ENCODE peak calls at places on chromosomes 3 and 15, in nine cellular contexts. K is Peyer's patch, V is A549, Z is body of pancreas, M is uterus, C is stomach, R is heart left ventricle, S is HCT116, Q is K562. X is an unnamed sample. For H3K9me3, the result is how much of the 10 kb centered on the place peaks cover.

GRCh38 chr15:64379216-64379960 is 1.9 kb downstream of the PCLAF start:
- DNase-seq in C (no peak), S (no peak), M (no peak), R (no peak), Q (no peak), Z (no peak), K (no peak), V (no peak), X (no peak)

GRCh38 chr3:64266065-64266874 is 41.0 kb upstream of the PRICKLE2 start:
- DNase-seq in Q (no peak), S (no peak), C (no peak), K (no peak), R (peak), V (peak), Z (no peak), M (peak), X (peak)

GRCh38 chr15:36777941-36778340 is 198.5 kb downstream of the CDIN1 start:
- DNase-seq in C (no peak), Q (no peak), V (no peak), K (no peak), Z (no peak), S (no peak), R (no peak), M (no peak), X (no peak)

GRCh38 chr15:74311734-74312444 is 55.6 kb downstream of the CYP11A1 start:
- DNase-seq in S (peak), V (peak), M (no peak), Q (peak), R (no peak), C (no peak), K (no peak), Z (peak), X (no peak)

GRCh38 chr3:31544634-31545033 is 11.9 kb downstream of the STT3B start:
- DNase-seq in M (no peak), K (no peak), C (no peak), V (no peak), R (no peak), Q (no peak), S (no peak), Z (peak), X (no peak)

GRCh38 chr15:99929266-99929665 is 196.0 kb upstream of the LYSMD4 start:
- DNase-seq in R (no peak), C (no peak), Z (no peak), Q (no peak), K (no peak), S (no peak), M (no peak), V (no peak), X (no peak)

GRCh38 chr3:69890094-69890493 is 109.4 kb upstream of the SAMMSON start:
- DNase-seq in V (no peak), M (no peak), Q (no peak), R (no peak), K (no peak), S (no peak), Z (no peak), C (no peak), X (no peak)

GRCh38 chr3:42853739-42854302 is 21.9 kb downstream of the CYP8B1 start:
- DNase-seq in V (no peak), K (no peak), Z (peak), C (no peak), Q (no peak), S (no peak), M (no peak), R (no peak), X (no peak)

GRCh38 chr15:43403616-43404015 is 32.7 kb downstream of the TUBGCP4 start:
- DNase-seq in S (no peak), R (no peak), M (no peak), K (no peak), V (no peak), C (no peak), Z (no peak), Q (no peak), X (no peak)

GRCh38 chr3:197003461-197004385 is 25.9 kb downstream of the MELTF start:
- DNase-seq in V (no peak), K (peak), M (no peak), C (peak), Q (no peak), Z (peak), S (no peak), R (no peak), X (no peak)

GRCh38 chr3:30273304-30274072 is 332.9 kb upstream of the TGFBR2 start:
- DNase-seq in Z (no peak), S (no peak), C (no peak), M (no peak), R (no peak), Q (no peak), K (no peak), V (no peak), X (no peak)

GRCh38 chr15:56244237-56244810 is 645 bp upstream of the RFX7 start:
- DNase-seq in Z (peak), R (peak), V (peak), S (no peak), K (peak), C (peak), M (peak), Q (peak), X (peak)

DNA sequence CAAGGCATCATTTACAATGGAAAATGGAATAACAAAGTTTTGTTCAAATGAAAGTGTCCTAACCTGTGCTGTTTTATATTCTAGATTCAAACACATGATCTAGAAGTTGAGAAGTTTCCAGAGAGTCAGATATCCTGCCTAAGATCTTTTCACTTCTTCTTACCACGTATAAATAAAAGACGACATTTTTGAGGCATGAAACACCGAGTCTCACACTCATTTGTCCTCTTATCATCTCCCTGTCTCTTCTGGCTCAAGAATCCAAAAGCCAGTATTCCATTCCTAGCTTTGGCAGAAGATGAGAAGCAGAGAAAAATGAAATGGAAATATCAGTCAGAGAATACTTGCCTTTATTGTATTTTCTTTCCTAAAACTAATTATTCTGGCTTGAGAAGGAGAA is 738.6 kb upstream of the NR2F2 start:
- DNase-seq in K (no peak), V (no peak), Q (no peak), Z (no peak), S (no peak), M (no peak), R (no peak), C (no peak), X (no peak)
- H3K9me3 ChIP-seq in K (under half), V (under half), Q (under half), Z (under half), S (under half), M (under half), R (under half), C (under half), X (under half)

GRCh38 chr3:52023860-52024764 is 28.4 kb upstream of the RPL29 start:
- DNase-seq in R (no peak), Z (no peak), Q (no peak), C (no peak), M (no peak), S (no peak), K (no peak), V (no peak), X (no peak)

GRCh38 chr3:52023101-52023770 is 27.5 kb upstream of the RPL29 start:
- DNase-seq in M (no peak), R (no peak), Q (no peak), S (no peak), K (no peak), C (no peak), V (no peak), Z (no peak), X (no peak)

GRCh38 chr3:52021869-52022268 is 26.2 kb upstream of the RPL29 start:
- DNase-seq in V (no peak), K (no peak), R (peak), Q (no peak), C (no peak), M (peak), S (no peak), Z (peak), X (no peak)

GRCh38 chr3:52020796-52021195 is 25.1 kb upstream of the RPL29 start:
- DNase-seq in Z (no peak), V (no peak), C (no peak), S (no peak), R (no peak), K (no peak), M (no peak), Q (no peak), X (no peak)

DNA sequence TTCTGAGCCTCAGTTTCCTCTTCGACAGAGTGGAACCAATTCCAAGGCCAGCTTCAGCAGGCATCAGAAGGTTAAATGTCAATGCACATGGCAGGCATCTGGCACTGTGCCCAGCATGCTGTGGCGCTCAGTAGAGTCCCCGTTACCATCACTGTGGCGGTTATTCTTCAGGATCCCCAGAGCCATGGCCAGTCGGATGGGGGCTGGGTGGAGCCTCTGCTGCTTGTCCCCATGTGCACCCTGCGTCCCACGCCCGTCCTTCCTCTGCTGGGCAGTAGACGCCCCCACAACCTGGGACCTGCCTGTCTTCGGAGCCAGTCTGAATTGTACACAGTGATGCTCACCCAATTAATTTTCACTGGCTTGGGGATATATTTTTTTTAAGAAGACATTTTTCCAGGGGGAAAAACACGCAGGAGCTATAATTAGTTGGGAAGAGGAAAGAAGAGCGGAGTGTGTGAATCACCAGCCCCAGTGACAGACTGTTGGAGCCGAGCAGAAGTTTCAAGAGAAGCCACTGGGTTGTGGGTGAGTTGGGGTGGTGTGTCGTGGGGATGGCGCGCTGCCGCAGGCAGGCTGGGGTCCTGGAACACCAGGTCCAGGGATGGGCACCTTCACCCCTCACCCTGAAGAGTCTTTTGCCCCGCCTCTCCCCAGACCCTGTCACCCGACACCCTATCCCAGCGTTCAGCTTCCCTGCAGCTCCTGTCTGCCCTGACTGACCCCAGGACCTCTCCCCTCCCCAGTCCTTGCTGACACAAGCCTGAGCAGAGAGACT is 26.8 kb upstream of the RPL29 start:
- DNase-seq in K (no peak), Z (no peak), Q (no peak), V (no peak), R (peak), C (no peak), S (no peak), M (peak), X (no peak)
- TF ChIP-seq POLR2A in K (no peak), Z (no peak), Q (no peak), V (no peak), R (no peak), C (no peak), S (no peak), M (no peak), X (no peak)

GRCh38 chr15:29516929-29517328 is 247.3 kb upstream of the NSMCE3 start:
- DNase-seq in Z (no peak), M (no peak), Q (no peak), K (no peak), C (no peak), S (no peak), V (no peak), R (no peak), X (no peak)

GRCh38 chr15:29514931-29515330 is 245.3 kb upstream of the NSMCE3 start:
- DNase-seq in Z (no peak), V (no peak), S (no peak), M (no peak), R (no peak), C (no peak), K (no peak), Q (no peak), X (no peak)

DNA sequence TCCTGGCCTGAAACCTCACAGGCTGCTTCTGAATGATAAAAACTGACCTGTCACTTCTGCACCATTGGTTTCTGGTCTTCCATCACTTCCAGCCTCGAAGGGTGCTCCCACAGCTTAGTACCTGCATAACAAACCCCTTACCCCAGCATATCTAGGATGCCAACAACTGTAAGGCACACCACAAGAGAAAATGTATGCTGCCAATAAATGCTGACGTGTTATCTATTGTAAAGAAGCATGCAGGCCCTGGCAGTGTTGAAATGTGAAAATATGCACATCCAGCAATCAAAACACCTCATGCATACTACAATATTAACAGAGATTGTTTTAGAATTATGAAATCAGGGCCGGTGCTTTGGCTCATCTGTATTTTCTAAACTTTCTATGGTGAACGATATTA is 242.0 kb upstream of the NSMCE3 start:
- DNase-seq in S (no peak), Z (no peak), K (no peak), Q (no peak), R (no peak), M (no peak), C (no peak), V (no peak), X (no peak)
- H3K9me3 ChIP-seq in S (under half), Z (under half), K (under half), Q (under half), R (under half), M (under half), C (under half), V (under half), X (under half)

GRCh38 chr15:90620379-90621134 is 90.8 kb downstream of the CRTC3 start:
- DNase-seq in K (no peak), C (no peak), V (no peak), Z (no peak), M (no peak), R (peak), Q (peak), S (no peak), X (no peak)
- TF ChIP-seq POLR2A in K (no peak), C (no peak), V (no peak), Z (no peak), M (no peak), R (no peak), Q (no peak), S (no peak), X (no peak)

DNA sequence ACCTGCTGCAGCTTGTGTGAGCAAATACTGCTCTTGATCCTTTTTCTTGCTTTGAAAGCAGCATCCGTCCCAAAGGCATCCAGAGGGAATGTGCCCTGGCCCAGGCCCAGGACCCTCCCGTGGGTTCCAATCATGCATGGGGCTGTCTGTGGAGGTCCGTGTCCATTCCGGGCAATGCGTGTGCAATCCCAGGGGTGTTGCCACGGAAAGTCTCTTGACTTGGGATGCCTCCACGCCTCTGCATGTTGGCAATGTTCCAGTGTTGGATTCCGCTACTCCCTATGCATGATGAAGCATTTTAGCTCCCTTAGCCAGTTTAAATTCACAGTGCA is 105.7 kb downstream of the SNRPN start:
- DNase-seq in K (peak), S (no peak), R (no peak), M (peak), C (peak), Z (no peak), Q (no peak), V (no peak), X (no peak)
- H3K9me3 ChIP-seq in K (under half), S (half or more), R (half or more), M (half or more), C (half or more), Z (half or more), Q (under half), V (half or more), X (half or more)

GRCh38 chr15:87597346-87598052 is 659.0 kb downstream of the NTRK3 start:
- DNase-seq in K (no peak), M (no peak), Z (no peak), V (no peak), C (no peak), S (no peak), R (no peak), Q (peak), X (no peak)
- TF ChIP-seq POLR2A in K (no peak), M (no peak), Z (no peak), V (no peak), C (no peak), S (no peak), R (no peak), Q (no peak), X (no peak)

GRCh38 chr15:20358066-20358780 is 183.4 kb downstream of the GOLGA6L6 start:
- DNase-seq in R (peak), S (no peak), C (peak), V (no peak), Z (peak), Q (peak), K (no peak), M (no peak), X (no peak)

GRCh38 chr15:20358781-20359414 is 182.7 kb downstream of the GOLGA6L6 start:
- DNase-seq in C (no peak), Q (no peak), Z (no peak), V (no peak), M (no peak), K (no peak), R (no peak), S (no peak), X (no peak)

GRCh38 chr15:20355256-20355868 is 186.2 kb downstream of the GOLGA6L6 start:
- DNase-seq in Z (peak), C (no peak), V (no peak), S (no peak), R (no peak), Q (peak), M (no peak), K (no peak), X (no peak)

GRCh38 chr15:20357139-20358065 is 184.2 kb downstream of the GOLGA6L6 start:
- DNase-seq in M (no peak), Z (peak), V (no peak), C (peak), K (no peak), R (peak), Q (peak), S (no peak), X (no peak)

DNA sequence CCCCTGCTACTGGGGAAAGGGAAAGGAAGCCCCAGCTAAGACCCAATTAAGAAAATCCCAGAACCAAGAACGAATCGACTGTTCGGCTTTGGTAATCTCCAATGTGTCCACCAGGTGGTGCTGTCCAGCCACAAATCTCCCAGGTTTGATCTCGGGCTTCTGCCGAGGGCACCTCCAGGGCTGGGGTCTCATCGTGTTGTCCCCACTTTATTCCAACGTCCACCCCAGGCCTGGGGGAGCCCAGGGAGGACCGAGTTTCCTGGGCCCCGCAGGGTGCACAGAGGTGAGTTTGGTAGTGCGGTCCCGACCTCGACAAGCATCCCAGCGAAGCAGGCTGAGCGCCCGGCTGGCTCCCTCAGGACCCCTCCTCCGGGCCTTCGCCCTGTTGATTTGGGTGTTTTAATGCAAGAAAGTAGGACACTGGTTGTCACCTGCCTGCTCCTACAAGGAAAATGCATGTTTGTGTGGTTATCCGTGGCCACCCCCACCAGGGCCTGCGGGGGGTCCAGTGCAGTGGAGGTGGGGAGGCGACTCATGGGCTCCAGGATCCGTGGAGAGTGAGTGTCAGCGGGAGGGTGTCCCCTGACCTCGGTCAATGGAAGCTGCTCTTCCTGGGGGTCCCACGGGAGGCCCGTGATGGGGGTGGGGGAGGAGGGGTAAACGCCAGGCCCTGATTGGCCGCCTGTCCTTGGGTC is 185.0 kb downstream of the GOLGA6L6 start:
- DNase-seq in M (peak), R (peak), S (peak), K (no peak), Q (peak), C (peak), Z (peak), V (peak), X (no peak)
- H3K9me3 ChIP-seq in M (under half), R (under half), S (half or more), K (under half), Q (under half), C (under half), Z (under half), V (under half), X (under half)

X was measured in tibial nerve.